ENCODE peak calls at places on chromosomes 13 and 19, in four cellular contexts. R is activated naive CD4-positive, alpha-beta T cell; Q is AG09309; U is GM23338. W is an unnamed sample.

GRCh38 chr13:32267836-32268439 is 47.2 kb downstream of the ZAR1L start:
- DNase-seq in U (peak), R (peak), Q (no peak), W (peak)

GRCh38 chr13:96984061-96984508 is 10.2 kb downstream of the OXGR1 start:
- DNase-seq in Q (no peak), R (no peak), U (peak), W (no peak)

GRCh38 chr13:108005231-108005630 is 210.1 kb downstream of the LIG4 start:
- DNase-seq in U (no peak), Q (no peak), R (no peak), W (no peak)

GRCh38 chr19:51737924-51738323 is 13.8 kb downstream of the FPR1 start:
- DNase-seq in R (no peak), U (no peak), Q (no peak), W (no peak)

GRCh38 chr19:47598407-47599349 is 10.3 kb upstream of the BICRA start:
- DNase-seq in R (no peak), U (peak), Q (peak), W (peak)

GRCh38 chr19:5430237-5430636 is 25.0 kb upstream of the ZNRF4 start:
- DNase-seq in U (peak), R (no peak), Q (no peak), W (no peak)

GRCh38 chr19:49200238-49200862 is 42.8 kb downstream of the TRPM4 start:
- DNase-seq in U (peak), R (no peak), Q (no peak), W (no peak)

GRCh38 chr19:4174895-4175668 is 7.3 kb downstream of the SIRT6 start:
- DNase-seq in Q (no peak), U (no peak), R (no peak), W (no peak)

GRCh38 chr13:73266640-73267180 is 207.9 kb downstream of the KLF5 start:
- DNase-seq in Q (no peak), U (no peak), R (no peak), W (no peak)

GRCh38 chr19:16998635-16999194 is 27.9 kb downstream of the CPAMD8 start:
- DNase-seq in R (no peak), U (no peak), Q (no peak), W (no peak)

GRCh38 chr19:45691516-45692186 is at the start of gene SNRPD2:
- DNase-seq in R (peak), U (peak), Q (peak), W (peak)

GRCh38 chr13:113554333-113554700 is 30.2 kb upstream of the TFDP1 start:
- DNase-seq in Q (no peak), R (no peak), U (no peak), W (no peak)

GRCh38 chr19:43594081-43594697 is 1.7 kb downstream of the IRGQ start:
- DNase-seq in Q (no peak), U (no peak), R (no peak), W (no peak)

GRCh38 chr19:45446295-45446694 is 21.5 kb upstream of the FOSB start:
- DNase-seq in R (no peak), U (peak), Q (no peak), W (no peak)

GRCh38 chr19:51440846-51441409 is 17.3 kb downstream of the SIGLEC8 start:
- DNase-seq in Q (no peak), R (no peak), U (no peak), W (no peak)

GRCh38 chr19:13790354-13790753 is 4.9 kb upstream of the ZSWIM4 start:
- DNase-seq in U (no peak), Q (peak), R (no peak), W (no peak)

GRCh38 chr19:45275370-45275971 is 24.4 kb downstream of the MARK4 start:
- DNase-seq in U (no peak), R (no peak), Q (no peak), W (no peak)

GRCh38 chr19:41792513-41793413 is 3.6 kb upstream of the CEACAM3 start:
- DNase-seq in Q (peak), U (peak), R (peak), W (peak)

GRCh38 chr19:17846146-17846545 is 1.6 kb downstream of the JAK3 start:
- DNase-seq in R (no peak), Q (no peak), U (no peak), W (no peak)

GRCh38 chr13:73187106-73187505 is 128.3 kb downstream of the KLF5 start:
- DNase-seq in U (no peak), R (no peak), Q (no peak), W (no peak)

GRCh38 chr19:27777726-27778125 is 1435.2 kb downstream of the UQCRFS1 start:
- DNase-seq in R (no peak), U (peak), Q (no peak), W (no peak)

GRCh38 chr13:77516342-77516789 is 19.1 kb upstream of the SCEL start:
- DNase-seq in R (no peak), U (peak), Q (no peak), W (no peak)

GRCh38 chr13:44627441-44627840 is 51.3 kb upstream of the TSC22D1 start:
- DNase-seq in U (no peak), Q (no peak), R (no peak), W (no peak)

GRCh38 chr13:106515635-106516254 is 19.7 kb downstream of the EFNB2 start:
- DNase-seq in Q (no peak), U (no peak), R (no peak), W (no peak)

GRCh38 chr19:17209126-17210036 is 5.8 kb upstream of the USE1 start:
- DNase-seq in Q (no peak), R (no peak), U (peak), W (peak)

GRCh38 chr13:52695856-52696255 is 43.2 kb downstream of the SUGT1 start:
- DNase-seq in U (no peak), Q (peak), R (no peak), W (no peak)

GRCh38 chr13:78326608-78327007 is 276.7 kb downstream of the POU4F1 start:
- DNase-seq in R (no peak), U (no peak), Q (no peak), W (no peak)

GRCh38 chr19:14370169-14370998 is 10.9 kb upstream of the ADGRE5 start:
- DNase-seq in R (no peak), U (no peak), Q (no peak), W (no peak)

GRCh38 chr19:48329167-48329891 is 4.0 kb downstream of the EMP3 start:
- DNase-seq in U (peak), Q (no peak), R (no peak), W (no peak)

GRCh38 chr13:80307401-80307987 is 33.4 kb downstream of the SPRY2 start:
- DNase-seq in R (no peak), Q (no peak), U (no peak), W (no peak)

GRCh38 chr13:27638521-27638920 is 16.8 kb downstream of the POLR1D start:
- DNase-seq in U (no peak), Q (no peak), R (no peak), W (no peak)

GRCh38 chr19:49387936-49388372 is at the start of gene KASH5:
- DNase-seq in U (peak), Q (no peak), R (peak), W (no peak)

GRCh38 chr13:73598021-73598712 is 536.0 kb downstream of the KLF12 start:
- DNase-seq in U (no peak), Q (no peak), R (no peak), W (no peak)

GRCh38 chr19:57103573-57104277 is 16.1 kb upstream of the USP29 start:
- DNase-seq in Q (peak), U (peak), R (peak), W (peak)

GRCh38 chr13:50592412-50593145 is 250.9 kb downstream of the DLEU7 start:
- DNase-seq in R (no peak), Q (peak), U (no peak), W (no peak)

GRCh38 chr19:48975947-48976847 is 11.1 kb downstream of the FTL start:
- DNase-seq in Q (no peak), U (peak), R (no peak), W (no peak)

GRCh38 chr13:108325863-108326262 is 56.3 kb downstream of the TNFSF13B start:
- DNase-seq in R (no peak), U (no peak), Q (no peak), W (no peak)

GRCh38 chr13:58056411-58056810 is 424.9 kb downstream of the PCDH17 start:
- DNase-seq in U (no peak), R (no peak), Q (no peak), W (no peak)

GRCh38 chr19:7177926-7178325 is 108.4 kb downstream of the ZNF557 start:
- DNase-seq in R (no peak), Q (no peak), U (no peak), W (no peak)